ENCODE peak calls at places on chromosomes 4 and X, in nine cellular contexts. E is PC-3, S is ovary, Z is aorta, Y is HCT116, R is H1, M is psoas muscle, G is esophagus squamous epithelium, Q is left ventricle myocardium inferior. J is an unnamed sample.

GRCh38 chr4:3452376-3452775 is 10.6 kb downstream of the HGFAC start:
- DNase-seq in E (peak), S (peak), Z (no peak), Y (peak), R (no peak), M (peak), G (no peak), Q (peak), J (no peak)

GRCh38 chr4:183816882-183817509 is 88.1 kb upstream of the STOX2 start:
- DNase-seq in E (no peak), S (no peak), Z (no peak), Y (no peak), R (no peak), M (no peak), G (no peak), Q (no peak), J (no peak)

GRCh38 chr4:112284166-112284565 is 1.5 kb downstream of the TIFA start:
- DNase-seq in E (peak), S (no peak), Z (no peak), Y (no peak), R (no peak), M (no peak), G (no peak), Q (no peak), J (no peak)

GRCh38 chr4:151260526-151260925 is 16.4 kb upstream of the PRSS48 start:
- DNase-seq in E (peak), S (no peak), Z (no peak), Y (no peak), R (no peak), M (no peak), G (no peak), Q (no peak), J (no peak)

GRCh38 chrX:132292753-132293152 is 73.5 kb upstream of the RAP2C start:
- DNase-seq in E (peak), S (no peak), Z (no peak), Y (peak), R (no peak), M (no peak), G (no peak), Q (no peak), J (no peak)

GRCh38 chr4:23861897-23862296 is 27.9 kb downstream of the PPARGC1A start:
- DNase-seq in E (no peak), S (no peak), Z (no peak), Y (no peak), R (no peak), M (no peak), G (no peak), Q (no peak), J (no peak)

GRCh38 chr4:3643518-3644433 is 111.6 kb upstream of the LRPAP1 start:
- DNase-seq in E (no peak), S (no peak), Z (no peak), Y (no peak), R (no peak), M (no peak), G (no peak), Q (no peak), J (no peak)

GRCh38 chr4:84531689-84532088 is 32.6 kb upstream of the NKX6-1 start:
- DNase-seq in E (peak), S (no peak), Z (no peak), Y (no peak), R (no peak), M (no peak), G (no peak), Q (no peak), J (no peak)

GRCh38 chrX:70281951-70282350 is at the start of gene RAB41:
- DNase-seq in E (no peak), S (no peak), Z (peak), Y (no peak), R (no peak), M (no peak), G (no peak), Q (no peak), J (no peak)

GRCh38 chr4:157763490-157763889 is 409.3 kb downstream of the GASK1B start:
- DNase-seq in E (no peak), S (no peak), Z (no peak), Y (no peak), R (no peak), M (no peak), G (no peak), Q (no peak), J (no peak)

GRCh38 chr4:24910504-24910903 is 2.3 kb downstream of the CCDC149 start:
- DNase-seq in E (no peak), S (no peak), Z (no peak), Y (no peak), R (no peak), M (no peak), G (no peak), Q (no peak), J (no peak)

GRCh38 chrX:45806410-45807121 is 605.9 kb upstream of the DIPK2B start:
- DNase-seq in E (no peak), S (no peak), Z (no peak), Y (no peak), R (no peak), M (no peak), G (no peak), Q (no peak), J (no peak)

GRCh38 chr4:53012738-53013137 is 150.6 kb downstream of the RASL11B start:
- DNase-seq in E (no peak), S (no peak), Z (no peak), Y (no peak), R (no peak), M (no peak), G (no peak), Q (no peak), J (no peak)

GRCh38 chr4:824461-825062 is 1.4 kb downstream of the CPLX1 start:
- DNase-seq in E (no peak), S (no peak), Z (peak), Y (no peak), R (no peak), M (no peak), G (no peak), Q (no peak), J (no peak)

GRCh38 chr4:76053730-76054129 is 17.9 kb upstream of the CXCL11 start:
- DNase-seq in E (no peak), S (no peak), Z (no peak), Y (no peak), R (no peak), M (no peak), G (no peak), Q (no peak), J (no peak)

GRCh38 chr4:152927737-152928136 is 8.4 kb upstream of the FHDC1 start:
- DNase-seq in E (no peak), S (no peak), Z (no peak), Y (no peak), R (no peak), M (no peak), G (no peak), Q (no peak), J (no peak)

GRCh38 chr4:10205223-10205622 is 88.6 kb upstream of the WDR1 start:
- DNase-seq in E (peak), S (no peak), Z (no peak), Y (no peak), R (no peak), M (no peak), G (no peak), Q (no peak), J (no peak)

GRCh38 chr4:38572798-38573197 is 91.2 kb upstream of the KLF3 start:
- DNase-seq in E (no peak), S (no peak), Z (no peak), Y (no peak), R (no peak), M (no peak), G (no peak), Q (no peak), J (no peak)

GRCh38 chrX:135974279-135974856 is 580 bp upstream of the MMGT1 start:
- DNase-seq in E (peak), S (peak), Z (peak), Y (peak), R (peak), M (peak), G (peak), Q (peak), J (peak)

GRCh38 chrX:42273387-42273786 is 350.0 kb upstream of the CASK start:
- DNase-seq in E (no peak), S (no peak), Z (no peak), Y (no peak), R (no peak), M (no peak), G (no peak), Q (no peak), J (no peak)

GRCh38 chrX:15737957-15738685 is at the start of gene CA5B:
- DNase-seq in E (peak), S (peak), Z (peak), Y (peak), R (peak), M (peak), G (peak), Q (peak), J (peak)

GRCh38 chrX:13094780-13095425 is 50.5 kb upstream of the FAM9C start:
- DNase-seq in E (no peak), S (no peak), Z (no peak), Y (no peak), R (no peak), M (no peak), G (no peak), Q (peak), J (no peak)

GRCh38 chrX:29762006-29762405 is 453.4 kb upstream of the MAGEB2 start:
- DNase-seq in E (no peak), S (no peak), Z (no peak), Y (no peak), R (no peak), M (no peak), G (no peak), Q (no peak), J (no peak)

GRCh38 chrX:103520391-103520790 is 1.1 kb upstream of the RAB40A start:
- DNase-seq in E (peak), S (no peak), Z (no peak), Y (no peak), R (no peak), M (no peak), G (no peak), Q (no peak), J (no peak)

GRCh38 chrX:74248889-74249288 is 55.1 kb upstream of the ZCCHC13 start:
- DNase-seq in E (no peak), S (no peak), Z (no peak), Y (no peak), R (no peak), M (no peak), G (no peak), Q (peak), J (no peak)
- H3K27ac ChIP-seq in E (no peak), S (no peak), Z (no peak), Y (peak), R (no peak), M (peak), G (peak), Q (peak), J (peak)

GRCh38 chr4:99735822-99736221 is 78.2 kb upstream of the C4orf54 start:
- DNase-seq in E (no peak), S (no peak), Z (no peak), Y (no peak), R (no peak), M (no peak), G (no peak), Q (no peak), J (no peak)
- H3K4me3 ChIP-seq in E (no peak), S (no peak), Z (no peak), Y (no peak), R (no peak), M (no peak), G (no peak), Q (no peak), J (no peak)

GRCh38 chr4:141078871-141079270 is 54.4 kb downstream of the RNF150 start:
- DNase-seq in E (no peak), S (no peak), Z (no peak), Y (no peak), R (no peak), M (no peak), G (no peak), Q (no peak), J (no peak)
- H3K27ac ChIP-seq in E (no peak), S (no peak), Z (no peak), Y (no peak), R (no peak), M (no peak), G (no peak), Q (peak), J (no peak)

DNA sequence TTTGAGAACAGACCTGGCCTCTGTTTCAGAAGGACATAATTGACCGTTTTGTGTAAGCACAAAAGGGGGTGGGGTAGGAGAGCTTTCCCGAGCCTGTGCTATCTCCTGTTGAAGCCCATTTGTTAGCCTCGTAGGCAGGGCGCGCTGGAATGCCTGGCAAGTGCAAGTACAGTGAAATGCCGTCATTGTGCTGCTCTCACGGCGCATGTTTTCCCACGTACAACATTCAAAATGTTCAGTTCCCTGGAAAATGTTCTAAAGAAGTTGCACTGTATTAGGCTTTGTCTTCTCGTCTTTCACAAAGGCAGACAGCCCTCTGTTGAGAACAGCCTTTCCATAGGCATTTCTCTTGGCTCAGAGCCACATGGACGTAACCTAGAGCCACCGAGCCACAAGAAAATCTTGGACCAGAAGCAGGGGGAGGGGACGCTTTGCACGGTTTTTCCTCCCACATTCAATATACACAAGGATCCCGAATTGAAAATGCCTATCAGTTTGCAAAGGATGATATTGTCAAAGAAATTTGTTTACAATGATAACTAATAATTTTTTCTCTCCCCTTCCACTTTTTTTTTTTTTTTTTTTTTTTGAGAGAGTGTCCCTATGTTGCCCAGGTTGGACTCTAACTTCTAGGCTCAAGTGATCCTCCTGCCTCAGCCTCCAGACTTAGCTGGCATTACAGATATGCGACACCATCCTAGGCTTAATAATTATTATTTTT is 54.6 kb upstream of the RAPGEF2 start:
- DNase-seq in E (peak), S (peak), Z (peak), Y (no peak), R (no peak), M (peak), G (no peak), Q (peak), J (peak)
- H3K4me3 ChIP-seq in E (peak), S (no peak), Z (no peak), Y (no peak), R (no peak), M (peak), G (peak), Q (peak), J (peak)

J was measured in gastrocnemius medialis.